ENCODE peak calls at places on chromosomes 7 and 10, in six cellular contexts. X is astrocyte, V is H9, H is mammary epithelial cell, Y is mesendoderm, S is Karpas-422. Q is an unnamed sample.
A peak's percentile ranks its signal among the peaks of the same experiment; 100 is the strongest.

GRCh38 chr10:5927306-5927705 is 37.3 kb downstream of the FBH1 start:
- DNase-seq in Y (no peak), S (no peak), H (no peak), V (no peak), X (peak; percentile 77), Q (no peak)

GRCh38 chr7:30907527-30908267 is 4.0 kb upstream of the AQP1 start:
- DNase-seq in H (no peak), V (peak; percentile 46), S (no peak), X (no peak), Y (no peak), Q (no peak)

GRCh38 chr10:95363303-95363912 is 72.6 kb upstream of the PDLIM1 start:
- DNase-seq in V (no peak), H (peak; percentile 52), S (peak; percentile 79), X (peak; percentile 36), Y (peak; percentile 74), Q (peak; percentile 79)

GRCh38 chr7:30970594-30971094 is 6.9 kb downstream of the GHRHR start:
- DNase-seq in Y (peak; percentile 59), H (no peak), V (no peak), X (no peak), S (no peak), Q (peak; percentile 47)

GRCh38 chr7:21767300-21767900 is 178.3 kb downstream of the CDCA7L start:
- DNase-seq in S (peak; percentile 76), V (peak; percentile 84), H (peak; percentile 71), X (peak; percentile 25), Y (peak; percentile 95), Q (peak; percentile 88)

GRCh38 chr7:16891338-16891737 is 9.6 kb upstream of the AGR3 start:
- DNase-seq in S (peak; percentile 69), H (peak; percentile 56), X (peak; percentile 31), V (peak; percentile 34), Y (peak; percentile 76), Q (peak; percentile 44)

GRCh38 chr10:45000764-45001381 is at the start of gene ZNF22:
- DNase-seq in Y (peak; percentile 80), S (peak; percentile 90), V (peak; percentile 69), H (peak; percentile 44), X (peak; percentile 58), Q (peak; percentile 81)

GRCh38 chr7:128774921-128775320 is 673 bp downstream of the OPN1SW start:
- DNase-seq in H (no peak), V (no peak), Y (no peak), S (no peak), X (no peak), Q (no peak)

GRCh38 chr10:11867497-11867896 is 44.3 kb downstream of the PROSER2 start:
- DNase-seq in S (peak; percentile 49), H (no peak), X (no peak), V (no peak), Y (no peak), Q (no peak)

DNA sequence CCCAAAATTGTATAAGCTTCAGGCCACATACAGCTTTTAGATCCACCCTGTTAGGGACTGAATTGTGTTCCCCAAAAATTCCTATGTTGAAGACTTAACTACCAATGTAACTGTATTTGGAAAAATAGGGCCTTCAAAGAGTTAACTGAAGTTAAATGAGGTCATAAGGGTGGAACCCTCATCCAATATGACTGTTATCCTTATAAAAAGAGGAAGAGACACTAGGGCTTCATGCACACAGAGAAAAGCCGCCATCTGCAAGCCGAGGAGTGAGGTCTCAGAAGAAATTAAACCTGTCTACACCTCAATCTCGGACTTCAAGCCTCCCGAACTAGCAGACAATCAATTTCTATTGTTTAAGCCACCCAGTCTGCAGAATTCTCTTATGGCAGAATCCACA is 317.9 kb upstream of the NFE2L3 start:
- DNase-seq in S (no peak), Y (no peak), V (no peak), X (no peak), H (no peak), Q (no peak)
- H3K9ac ChIP-seq in S (no peak overlapping the region), Y (no peak overlapping the region), V (no peak overlapping the region), X (no peak overlapping the region), H (no peak overlapping the region), Q (no peak overlapping the region)

DNA sequence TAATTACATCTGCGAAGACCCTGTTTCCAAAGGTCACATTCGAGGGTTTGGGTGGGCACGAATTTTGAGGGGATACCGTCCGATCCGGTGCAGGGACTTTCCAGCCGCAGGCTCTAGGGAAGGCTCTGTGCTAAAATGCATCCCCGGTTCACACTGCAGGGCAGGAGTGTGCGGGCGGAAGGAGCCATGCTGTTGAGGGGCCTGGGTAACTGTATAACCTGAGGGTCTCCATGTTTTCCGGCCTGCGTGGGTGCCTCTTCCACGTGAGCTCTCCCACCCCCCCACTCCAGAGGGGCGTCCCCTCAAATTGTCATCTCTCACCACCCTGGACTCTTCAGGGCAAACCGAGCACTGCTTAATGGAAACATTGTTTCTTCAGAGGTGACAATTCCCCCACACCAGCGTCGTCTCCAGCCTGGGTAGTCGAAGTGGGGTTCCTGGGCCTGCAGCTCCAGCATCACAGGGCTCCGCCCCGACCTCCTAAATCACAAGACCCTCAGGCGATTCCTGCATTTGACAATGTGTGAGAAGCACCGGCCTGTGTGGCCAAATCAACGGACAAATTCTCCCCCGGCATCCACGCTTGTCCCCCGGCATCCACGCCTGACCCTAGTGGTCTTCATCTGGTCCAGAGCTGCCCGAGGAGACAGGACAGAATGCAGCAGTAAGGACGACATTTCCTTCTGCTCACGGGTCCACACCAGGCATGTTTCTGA is 51.2 kb downstream of the FOXL3 start:
- DNase-seq in S (no peak), Y (no peak), H (no peak), V (no peak), X (no peak), Q (no peak)
- H3K9ac ChIP-seq in S (no peak overlapping the region), Y (no peak overlapping the region), H (no peak overlapping the region), V (no peak overlapping the region), X (no peak overlapping the region), Q (no peak overlapping the region)

DNA sequence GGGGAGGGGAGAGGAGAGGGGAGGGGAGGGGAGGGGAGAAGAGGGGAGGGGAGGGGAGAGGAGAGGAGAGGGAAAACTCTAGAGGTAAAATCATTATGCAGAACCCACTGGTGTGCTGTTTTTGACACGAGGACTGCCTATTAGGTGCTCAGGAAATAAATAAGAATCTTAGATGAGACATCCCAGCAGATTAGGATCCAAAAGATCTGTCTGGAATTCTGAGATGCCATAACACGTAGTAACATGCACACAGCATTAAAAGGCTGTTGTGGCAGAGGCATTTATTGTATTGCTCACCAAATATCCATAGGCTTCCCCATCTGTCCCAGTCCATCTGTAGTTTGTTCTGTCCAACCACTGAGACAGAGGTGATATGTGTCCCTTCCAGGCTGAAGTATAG is 40.8 kb upstream of the KMT2E start:
- DNase-seq in X (no peak), V (no peak), H (peak; percentile 76), S (no peak), Y (no peak), Q (no peak)
- H3K9ac ChIP-seq in X (peak overlapping the region; percentile 24), V (no peak overlapping the region), H (no peak overlapping the region), S (no peak overlapping the region), Y (no peak overlapping the region), Q (no peak overlapping the region)

GRCh38 chr7:116214921-116215320 is 4.6 kb downstream of the TES start:
- DNase-seq in S (no peak), H (no peak), Y (no peak), X (no peak), V (no peak), Q (no peak)
- H3K9ac ChIP-seq in S (no peak overlapping the region), H (no peak overlapping the region), Y (no peak overlapping the region), X (no peak overlapping the region), V (no peak overlapping the region), Q (no peak overlapping the region)

GRCh38 chr7:2520808-2521146 is 1.2 kb downstream of the LFNG start:
- DNase-seq in Y (no peak), X (no peak), V (no peak), S (no peak), H (no peak), Q (no peak)
- H3K9ac ChIP-seq in Y (peak overlapping the region; percentile 51), X (peak overlapping the region; percentile 76), V (no peak overlapping the region), S (no peak overlapping the region), H (peak overlapping the region; percentile 6), Q (peak overlapping the region; percentile 43)

GRCh38 chr7:135597926-135598305 is 40.2 kb downstream of the NUP205 start:
- DNase-seq in V (no peak), S (no peak), H (no peak), X (peak; percentile 4), Y (no peak), Q (no peak)
- H3K9ac ChIP-seq in V (no peak overlapping the region), S (no peak overlapping the region), H (no peak overlapping the region), X (no peak overlapping the region), Y (no peak overlapping the region), Q (no peak overlapping the region)

DNA sequence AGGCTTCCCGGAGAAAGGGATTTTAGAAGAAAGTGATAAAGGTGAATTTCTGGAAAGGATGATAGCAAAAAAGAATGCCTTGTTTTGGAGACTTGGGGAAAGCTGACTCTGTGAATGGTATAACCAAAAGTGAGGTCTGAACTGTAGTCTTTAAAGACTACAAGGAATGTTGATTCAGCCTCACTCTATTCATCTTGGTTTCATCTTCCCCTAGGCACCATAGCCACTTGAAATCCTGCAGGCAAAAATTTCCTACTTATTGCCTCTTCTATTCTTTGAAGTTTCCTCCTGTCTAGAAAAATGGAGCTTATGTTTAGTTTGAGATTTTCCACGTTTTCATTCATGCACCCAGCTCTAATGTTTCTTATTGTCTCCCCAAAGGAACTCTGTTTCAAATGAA is 518.0 kb downstream of the AUTS2 start:
- DNase-seq in H (no peak), V (no peak), Y (no peak), X (no peak), S (no peak), Q (no peak)
- H3K9ac ChIP-seq in H (no peak overlapping the region), V (no peak overlapping the region), Y (no peak overlapping the region), X (no peak overlapping the region), S (no peak overlapping the region), Q (no peak overlapping the region)

Q was measured in neural progenitor cell.